ENCODE peak calls at places on chromosome 12, in seven cellular contexts. X is breast epithelium; F is CD8-positive, alpha-beta memory T cell; E is pancreas; A is mesendoderm; Q is uterus; M is PC-3. B is an unnamed sample.

GRCh38 chr12:53036802-53037201 is 13.1 kb upstream of the TNS2 start:
- DNase-seq in E (no peak), Q (no peak), A (no peak), X (no peak), F (no peak), M (no peak), B (no peak)

GRCh38 chr12:92136883-92137582 is 8.6 kb downstream of the BTG1 start:
- DNase-seq in A (no peak), F (no peak), X (no peak), E (no peak), Q (no peak), M (peak; percentile 91), B (no peak)

GRCh38 chr12:27970981-27971489 is 1.5 kb downstream of the PTHLH start:
- DNase-seq in A (peak; percentile 63), Q (no peak), M (peak; percentile 90), F (no peak), X (no peak), E (no peak), B (no peak)

GRCh38 chr12:55829967-55830600 is 697 bp upstream of the DNAJC14 start:
- DNase-seq in X (peak; percentile 65), E (peak; percentile 82), A (peak; percentile 71), F (no peak), Q (peak; percentile 71), M (peak; percentile 24), B (peak; percentile 81)

GRCh38 chr12:38120438-38120837 is 196.1 kb upstream of the ALG10B start:
- DNase-seq in E (no peak), F (no peak), X (no peak), M (no peak), Q (no peak), A (no peak), B (no peak)

GRCh38 chr12:53942467-53942997 is 3.9 kb downstream of the HOXC13 start:
- DNase-seq in E (no peak), A (no peak), M (no peak), X (no peak), F (no peak), Q (no peak), B (no peak)

GRCh38 chr12:104846056-104846762 is 111.9 kb downstream of the SLC41A2 start:
- DNase-seq in A (peak; percentile 5), E (no peak), M (no peak), X (no peak), F (no peak), Q (no peak), B (no peak)

GRCh38 chr12:92696240-92696639 is 6.5 kb upstream of the PLEKHG7 start:
- DNase-seq in E (no peak), F (no peak), A (no peak), Q (peak; percentile 21), M (no peak), X (no peak), B (peak; percentile 6)

GRCh38 chr12:76669981-76670380 is 93.9 kb upstream of the ZDHHC17 start:
- DNase-seq in A (no peak), X (no peak), M (no peak), Q (no peak), E (no peak), F (no peak), B (no peak)

GRCh38 chr12:74941678-74942077 is 268.0 kb downstream of the KCNC2 start:
- DNase-seq in Q (no peak), M (no peak), E (no peak), F (no peak), A (no peak), X (no peak), B (no peak)

GRCh38 chr12:105852496-105852895 is 286.3 kb downstream of the NUAK1 start:
- DNase-seq in Q (no peak), M (no peak), F (no peak), A (peak; percentile 26), X (no peak), E (no peak), B (no peak)

GRCh38 chr12:121794532-121795028 is 1.1 kb upstream of the RHOF start:
- DNase-seq in M (no peak), F (peak; percentile 50), Q (peak; percentile 56), A (no peak), X (no peak), E (peak; percentile 75), B (peak; percentile 71)

GRCh38 chr12:62434504-62435336 is 31.9 kb upstream of the MON2 start:
- DNase-seq in E (no peak), Q (no peak), F (no peak), A (no peak), X (no peak), M (peak; percentile 58), B (no peak)

GRCh38 chr12:130041983-130042812 is 120.1 kb upstream of the FZD10 start:
- DNase-seq in A (peak; percentile 63), E (peak; percentile 62), X (no peak), F (no peak), M (no peak), Q (no peak), B (peak; percentile 49)

GRCh38 chr12:121826318-121826954 is 22.6 kb downstream of the SETD1B start:
- DNase-seq in X (no peak), Q (no peak), A (no peak), F (no peak), M (no peak), E (no peak), B (no peak)

GRCh38 chr12:131365821-131366260 is 345.0 kb upstream of the SFSWAP start:
- DNase-seq in X (no peak), A (no peak), M (no peak), E (no peak), F (no peak), Q (peak; percentile 80), B (no peak)

DNA sequence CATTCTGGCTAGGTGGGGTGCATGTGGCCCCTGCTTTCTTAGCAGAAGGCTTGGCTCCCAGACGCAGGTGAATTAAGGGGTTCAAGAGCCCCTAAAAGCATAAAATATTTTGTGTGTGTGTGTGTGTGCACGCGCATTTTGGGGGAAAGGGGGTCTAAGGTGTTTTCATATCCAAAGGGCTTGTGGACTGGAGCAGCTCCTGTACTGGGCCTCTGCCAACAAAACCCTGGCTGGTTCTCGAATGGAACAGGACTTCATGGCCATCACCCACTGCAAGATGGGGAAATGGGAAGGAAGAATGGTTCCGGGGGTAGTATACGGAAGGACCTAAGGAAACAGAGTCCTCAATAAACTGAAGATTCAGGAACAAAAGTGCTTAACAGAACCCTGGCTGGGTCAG is 3.9 kb upstream of the ATN1 start:
- DNase-seq in Q (no peak), X (no peak), A (no peak), F (no peak), E (peak; percentile 56), M (no peak), B (peak; percentile 22)
- H3K4me1 ChIP-seq in Q (peaks cover 10% of the 10 kb centered on the region), X (peaks cover 20% of the 10 kb centered on the region), A (peaks cover 13% of the 10 kb centered on the region), F (peaks cover 24% of the 10 kb centered on the region), E (peaks cover 9% of the 10 kb centered on the region), M (peaks cover 29% of the 10 kb centered on the region), B (peaks cover 31% of the 10 kb centered on the region)

GRCh38 chr12:110582286-110583136 is 607 bp downstream of the PPTC7 start:
- DNase-seq in A (peak; percentile 62), F (peak; percentile 72), M (peak; percentile 56), X (peak; percentile 58), Q (peak; percentile 66), E (peak; percentile 71), B (peak; percentile 72)
- H3K4me1 ChIP-seq in A (no peaks in the 10 kb centered on the region), F (peaks cover 71% of the 10 kb centered on the region), M (peaks cover 47% of the 10 kb centered on the region), X (peaks cover 13% of the 10 kb centered on the region), Q (peaks cover 11% of the 10 kb centered on the region), E (peaks cover 29% of the 10 kb centered on the region), B (peaks cover 40% of the 10 kb centered on the region)

DNA sequence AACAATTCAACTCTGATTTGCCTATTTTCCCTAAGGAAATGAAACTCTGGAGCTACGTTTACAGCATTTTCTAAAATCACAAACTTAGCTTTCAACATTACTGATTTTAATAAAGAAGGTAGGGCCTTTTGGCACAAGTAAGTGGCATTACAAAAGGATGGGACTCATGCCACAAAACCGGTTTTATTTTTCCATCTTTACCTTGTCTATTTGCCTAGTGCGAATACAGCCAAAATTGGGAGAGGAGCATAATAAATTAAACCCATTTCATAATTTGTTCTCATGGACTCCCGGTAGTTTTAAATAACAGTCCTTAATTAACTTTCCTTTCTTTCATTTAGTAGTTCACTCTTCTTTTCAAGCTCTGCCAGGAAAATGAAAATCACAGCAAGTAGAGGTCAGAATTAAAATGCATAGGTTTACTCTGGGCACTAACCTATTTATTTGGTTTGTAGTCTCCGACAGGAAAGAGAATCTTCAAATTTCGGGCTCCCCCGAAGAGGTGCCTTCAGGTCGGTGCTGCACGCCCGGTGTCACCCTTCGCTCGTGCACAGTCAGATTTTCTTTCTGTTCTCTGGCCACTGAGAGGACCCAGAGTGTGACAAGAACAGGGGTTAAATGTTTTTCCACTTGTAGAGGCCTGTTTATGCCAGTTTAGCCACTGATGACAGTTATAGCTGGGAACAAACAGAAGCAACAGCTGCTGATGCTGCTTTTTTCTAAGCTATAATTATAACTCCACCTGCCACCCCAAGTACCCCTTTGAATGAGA is at the start of gene BEST3:
- DNase-seq in F (no peak), X (no peak), A (no peak), E (no peak), Q (no peak), M (peak; percentile 56), B (no peak)
- H3K4me1 ChIP-seq in F (no peaks in the 10 kb centered on the region), X (no peaks in the 10 kb centered on the region), A (no peaks in the 10 kb centered on the region), E (no peaks in the 10 kb centered on the region), Q (no peaks in the 10 kb centered on the region), M (peaks cover 9% of the 10 kb centered on the region), B (no peaks in the 10 kb centered on the region)

DNA sequence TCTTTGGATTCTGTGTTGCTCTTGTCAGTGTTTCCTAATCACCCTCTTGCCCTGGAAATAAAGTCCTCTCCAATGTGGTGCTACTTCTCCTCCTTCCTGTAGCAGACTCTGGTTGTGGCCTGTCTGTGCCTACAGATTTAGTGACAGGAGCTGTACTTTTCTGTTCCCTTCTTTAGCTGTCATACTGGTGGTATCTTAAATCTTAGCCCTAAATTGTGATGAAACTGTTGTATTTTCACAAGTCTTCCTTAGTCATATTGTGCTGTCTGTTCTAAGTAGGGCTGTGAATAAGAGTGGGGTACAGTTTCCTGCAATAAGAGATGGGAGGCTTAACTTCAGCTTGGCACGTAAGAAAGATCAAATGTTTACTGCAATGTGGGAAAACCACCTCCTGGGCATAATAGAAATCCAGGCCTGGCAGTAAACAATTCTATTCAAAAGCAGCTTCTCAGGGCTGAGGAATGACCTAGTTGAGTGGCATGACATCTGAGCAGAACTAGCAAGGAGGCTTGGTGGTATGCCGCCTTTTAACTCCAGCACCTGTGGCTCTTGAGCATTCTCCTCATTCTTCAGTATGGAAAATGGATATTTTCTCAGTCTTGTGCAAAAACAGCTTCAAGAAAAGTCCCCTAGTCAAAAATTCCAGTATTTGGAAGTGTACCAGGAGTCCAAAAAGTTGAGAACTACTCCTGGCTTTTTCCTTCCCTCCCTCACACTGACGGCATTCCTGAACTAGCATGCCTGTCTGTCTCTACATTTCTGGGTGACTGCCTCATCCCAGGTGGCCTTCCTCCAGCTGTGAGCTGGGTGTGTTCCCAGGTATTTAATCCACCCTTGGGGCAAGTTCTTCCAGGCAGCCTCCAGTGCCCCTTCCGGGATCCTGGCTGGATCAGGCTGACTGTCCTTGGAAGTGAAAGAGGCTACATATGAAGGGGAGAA is 19.5 kb downstream of the ANO6 start:
- DNase-seq in A (peak; percentile 92), E (peak; percentile 30), F (no peak), X (peak; percentile 70), M (peak; percentile 91), Q (peak; percentile 43), B (no peak)
- H3K4me1 ChIP-seq in A (peaks cover 12% of the 10 kb centered on the region), E (peaks cover 46% of the 10 kb centered on the region), F (peaks cover 8% of the 10 kb centered on the region), X (peaks cover 23% of the 10 kb centered on the region), M (peaks cover 54% of the 10 kb centered on the region), Q (peaks cover 18% of the 10 kb centered on the region), B (no peaks in the 10 kb centered on the region)

GRCh38 chr12:65937181-65937641 is 112.9 kb downstream of the HMGA2 start:
- DNase-seq in Q (no peak), E (no peak), A (no peak), M (no peak), F (no peak), X (no peak), B (no peak)
- H3K4me1 ChIP-seq in Q (no peaks in the 10 kb centered on the region), E (peaks cover 5% of the 10 kb centered on the region), A (peaks cover 3% of the 10 kb centered on the region), M (peaks cover 39% of the 10 kb centered on the region), F (no peaks in the 10 kb centered on the region), X (no peaks in the 10 kb centered on the region), B (no peaks in the 10 kb centered on the region)